ENCODE peak calls at places on chromosomes 11 and 22, in six cellular contexts. Q, B, C, T, D and A are unnamed samples.
A peak's percentile ranks its signal among the peaks of the same experiment; 100 is the strongest.

GRCh38 chr11:62579252-62579651 is 5.6 kb upstream of the EEF1G start:
- DNase-seq in D (no peak), B (no peak), C (no peak), Q (no peak), T (no peak), A (no peak)

GRCh38 chr11:127126956-127127355 is 126.4 kb upstream of the KIRREL3 start:
- DNase-seq in T (no peak), Q (no peak), D (no peak), B (no peak), C (no peak), A (no peak)

GRCh38 chr11:16809901-16810668 is 71.6 kb downstream of the C11orf58 start:
- DNase-seq in C (peak; percentile 79), Q (no peak), T (peak; percentile 59), D (peak; percentile 69), B (no peak), A (peak; percentile 81)

GRCh38 chr11:3353066-3353465 is 25.9 kb downstream of the ZNF195 start:
- DNase-seq in D (no peak), T (no peak), C (no peak), B (no peak), Q (no peak), A (no peak)

GRCh38 chr22:20299736-20300136 is 20.1 kb downstream of the DGCR6L start:
- DNase-seq in B (no peak), D (no peak), C (no peak), T (peak; percentile 84), Q (no peak), A (peak; percentile 79)

GRCh38 chr11:78268516-78269410 is 80.0 kb downstream of the USP35 start:
- DNase-seq in B (no peak), Q (no peak), C (peak; percentile 57), D (peak; percentile 81), T (no peak), A (no peak)

GRCh38 chr11:74452366-74452765 is 15.0 kb downstream of the KCNE3 start:
- DNase-seq in B (no peak), D (peak; percentile 26), Q (no peak), C (no peak), T (no peak), A (no peak)

GRCh38 chr11:68312780-68313573 is 586 bp downstream of the LRP5 start:
- DNase-seq in D (no peak), T (no peak), Q (no peak), C (no peak), B (no peak), A (peak; percentile 30)

GRCh38 chr11:79431535-79431934 is 9.3 kb downstream of the TENM4 start:
- DNase-seq in B (no peak), Q (no peak), D (no peak), T (no peak), C (no peak), A (no peak)

GRCh38 chr11:72770799-72771198 is 18.6 kb upstream of the ARAP1 start:
- DNase-seq in D (no peak), C (no peak), T (no peak), B (no peak), Q (no peak), A (peak; percentile 53)

GRCh38 chr22:48630444-48630777 is 1197.3 kb downstream of the BRD1 start:
- DNase-seq in Q (no peak), C (no peak), D (no peak), T (no peak), B (no peak), A (no peak)

GRCh38 chr22:25704701-25705100 is 37.3 kb upstream of the MYO18B start:
- DNase-seq in D (no peak), C (no peak), Q (no peak), T (no peak), B (no peak), A (no peak)

GRCh38 chr11:68659158-68659921 is 25.0 kb upstream of the GAL start:
- DNase-seq in D (peak; percentile 76), B (peak; percentile 52), T (peak; percentile 51), C (peak; percentile 80), Q (no peak), A (peak; percentile 89)

GRCh38 chr11:75197512-75198277 is 42.9 kb upstream of the TPBGL start:
- DNase-seq in B (no peak), C (no peak), D (no peak), T (no peak), Q (no peak), A (no peak)

GRCh38 chr11:57648791-57649735 is 649 bp downstream of the YPEL4 start:
- DNase-seq in T (no peak), C (peak; percentile 67), D (no peak), Q (peak; percentile 48), B (no peak), A (no peak)

GRCh38 chr11:42234381-42235035 is 775.1 kb upstream of the LRRC4C start:
- DNase-seq in B (no peak), D (no peak), Q (no peak), C (no peak), T (no peak), A (no peak)

GRCh38 chr11:67463186-67463585 is 5.9 kb downstream of the TMEM134 start:
- DNase-seq in D (no peak), T (no peak), B (no peak), C (no peak), Q (no peak), A (no peak)

GRCh38 chr11:6505577-6506240 is 8.6 kb downstream of the DNHD1 start:
- DNase-seq in T (no peak), B (peak; percentile 54), C (no peak), Q (peak; percentile 65), D (no peak), A (no peak)

GRCh38 chr11:61833478-61833877 is 5.4 kb downstream of the FADS2 start:
- DNase-seq in D (no peak), C (no peak), Q (no peak), T (no peak), B (no peak), A (no peak)

GRCh38 chr22:48895341-48895740 is 932.3 kb downstream of the BRD1 start:
- DNase-seq in D (peak; percentile 7), T (no peak), B (no peak), Q (no peak), C (no peak), A (no peak)

GRCh38 chr11:95435192-95435591 is 204.2 kb upstream of the SESN3 start:
- DNase-seq in C (no peak), Q (no peak), B (no peak), D (no peak), T (no peak), A (no peak)

GRCh38 chr22:50269573-50270301 is 443 bp downstream of the MAPK11 start:
- DNase-seq in C (no peak), D (no peak), B (no peak), Q (peak; percentile 59), T (no peak), A (peak; percentile 51)

GRCh38 chr11:34149786-34150185 is 44.4 kb downstream of the NAT10 start:
- DNase-seq in C (no peak), Q (no peak), T (no peak), D (no peak), B (peak; percentile 33), A (no peak)
- TF ChIP-seq CTCF in C (peak; percentile 12), Q (peak; percentile 52), T (no peak), D (peak; percentile 30), B (peak; percentile 34), A (no peak)

DNA sequence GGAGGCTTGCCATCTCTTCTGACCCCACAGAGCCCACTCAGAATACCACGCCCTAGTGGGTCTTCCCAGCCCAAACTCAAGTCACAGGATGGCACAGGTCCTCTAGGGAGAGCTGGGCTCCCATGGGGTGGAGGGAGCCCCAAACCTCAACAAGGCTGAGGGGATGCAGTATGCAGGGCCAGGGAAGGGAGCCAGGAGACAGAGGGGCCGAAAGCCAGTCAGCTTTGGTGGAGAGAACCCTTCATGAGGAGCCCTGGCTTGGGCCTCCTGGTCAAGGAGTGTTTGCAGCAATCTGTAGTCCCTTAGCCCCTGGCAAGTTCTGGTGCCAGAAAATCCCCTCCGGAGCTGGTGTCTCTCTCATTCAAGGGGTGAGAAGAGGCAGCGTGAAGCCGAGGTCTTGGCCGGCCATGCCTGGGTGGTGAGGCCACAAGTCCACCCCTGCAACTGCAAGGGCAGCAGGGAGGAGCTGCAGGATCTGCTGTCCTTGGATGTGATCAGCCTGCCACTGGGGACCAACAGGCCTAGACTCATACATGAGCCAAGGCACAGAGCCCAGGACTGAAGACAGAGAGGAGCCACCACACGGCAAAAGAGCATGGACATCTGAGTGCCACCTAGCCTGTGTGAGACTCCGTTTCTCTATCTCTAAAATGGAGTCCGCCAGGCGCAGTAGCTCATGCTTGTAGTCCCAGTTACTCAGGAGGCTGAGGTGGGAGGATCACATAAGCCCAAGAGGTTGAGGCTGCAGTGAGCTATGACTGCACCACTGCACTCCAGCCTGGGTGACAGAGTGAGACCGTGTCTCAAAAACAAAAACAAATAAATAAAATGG is 24.1 kb downstream of the NEAT1 start:
- DNase-seq in C (peak; percentile 78), B (no peak), D (peak; percentile 84), Q (no peak), T (peak; percentile 45), A (peak; percentile 74)
- H3K4me1 ChIP-seq in C (peaks cover 32% of the 10 kb centered on the region), B (peaks cover 74% of the 10 kb centered on the region), D (no peaks in the 10 kb centered on the region), Q (peaks cover 64% of the 10 kb centered on the region), T (peaks cover 26% of the 10 kb centered on the region), A (peaks cover 10% of the 10 kb centered on the region)

GRCh38 chr11:8933931-8934330 is 1.2 kb upstream of the C11orf16 start:
- DNase-seq in T (no peak), D (no peak), C (no peak), Q (no peak), B (no peak), A (no peak)
- TF ChIP-seq CTCF in T (no peak), D (no peak), C (no peak), Q (no peak), B (no peak), A (no peak)

DNA sequence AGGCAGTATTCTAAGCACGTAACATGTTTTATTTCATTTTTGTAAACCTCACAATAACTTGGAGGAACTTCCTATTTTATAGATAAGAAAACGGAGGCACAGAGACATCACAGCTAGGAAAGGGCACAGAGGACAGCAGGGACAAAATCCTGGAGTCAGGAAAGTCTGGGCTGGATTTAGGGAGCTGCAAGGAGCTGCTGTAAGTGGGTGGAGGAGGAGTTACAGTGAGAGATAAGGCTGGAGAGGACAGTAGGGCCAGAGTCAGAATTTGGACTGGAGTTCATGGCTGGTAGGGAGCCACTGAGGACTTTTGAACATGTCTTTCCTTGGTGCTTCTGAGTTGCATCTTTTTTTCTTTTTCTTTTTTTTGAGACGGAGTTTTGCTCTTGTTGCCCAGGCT is 32.2 kb upstream of the PTPRJ start:
- DNase-seq in D (no peak), C (no peak), T (no peak), Q (no peak), B (peak; percentile 68), A (no peak)
- H3K4me1 ChIP-seq in D (no peaks in the 10 kb centered on the region), C (peaks cover 10% of the 10 kb centered on the region), T (peaks cover 18% of the 10 kb centered on the region), Q (peaks cover 24% of the 10 kb centered on the region), B (peaks cover 56% of the 10 kb centered on the region), A (peaks cover 26% of the 10 kb centered on the region)

DNA sequence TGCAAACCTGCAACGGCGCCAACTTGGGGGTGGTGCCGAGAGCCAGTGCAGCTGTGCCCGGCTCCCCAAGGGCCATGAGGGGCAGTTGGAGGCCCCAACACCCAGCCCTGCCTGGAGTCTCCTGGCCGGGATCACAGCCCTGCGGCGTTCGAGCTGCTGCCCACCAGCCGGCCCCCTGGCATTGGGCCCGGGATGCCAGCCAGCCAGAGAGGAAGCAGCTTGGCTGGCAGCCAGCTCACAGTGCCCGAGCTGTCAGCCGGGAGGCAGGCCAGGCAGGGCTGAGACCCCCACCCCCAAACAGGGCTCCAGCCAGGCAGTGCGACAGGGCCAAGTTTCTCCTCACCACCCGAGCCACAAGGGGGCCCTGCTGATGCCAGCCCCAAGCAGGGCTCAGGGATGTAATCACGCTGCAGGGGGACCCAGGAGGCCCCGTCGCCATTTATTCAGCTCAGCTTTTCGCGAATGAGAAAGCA is 26.0 kb upstream of the TCF20 start:
- DNase-seq in D (no peak), Q (peak; percentile 77), T (no peak), C (peak; percentile 76), B (no peak), A (peak; percentile 83)
- TF ChIP-seq CTCF in D (no peak), Q (peak; percentile 83), T (no peak), C (no peak), B (no peak), A (no peak)